ENCODE peak calls at places on chromosomes 3 and 15, in four cellular contexts. One of them, this sample, is unnamed.

GRCh38 chr3:188769833-188770232 is 401.9 kb upstream of the TPRG1 start:
- DNase-seq in colonic mucosa: no peak
- DNase-seq in RWPE1: no peak
- DNase-seq in memory B cell: no peak
- DNase-seq in this sample: no peak

GRCh38 chr3:48232734-48233133 is 8.2 kb upstream of the ZNF589 start:
- DNase-seq in memory B cell: peak; percentile 53
- DNase-seq in colonic mucosa: peak; percentile 66
- DNase-seq in RWPE1: peak; percentile 61
- DNase-seq in this sample: peak; percentile 60

GRCh38 chr3:44887101-44887500 is 12.7 kb downstream of the TGM4 start:
- DNase-seq in memory B cell: no peak
- DNase-seq in colonic mucosa: no peak
- DNase-seq in RWPE1: no peak
- DNase-seq in this sample: no peak

GRCh38 chr15:27865323-27865922 is 233.7 kb downstream of the OCA2 start:
- DNase-seq in RWPE1: no peak
- DNase-seq in memory B cell: no peak
- DNase-seq in colonic mucosa: no peak
- DNase-seq in this sample: no peak

GRCh38 chr3:76369170-76369569 is 583.8 kb upstream of the ZNF717 start:
- DNase-seq in colonic mucosa: no peak
- DNase-seq in RWPE1: peak; percentile 3
- DNase-seq in memory B cell: no peak
- DNase-seq in this sample: no peak

GRCh38 chr15:95995375-95996168 is 334.9 kb upstream of the NR2F2 start:
- DNase-seq in memory B cell: no peak
- DNase-seq in colonic mucosa: no peak
- DNase-seq in RWPE1: peak; percentile 17
- DNase-seq in this sample: no peak

GRCh38 chr3:113695818-113696645 is at the start of gene USF3:
- DNase-seq in colonic mucosa: peak; percentile 85
- DNase-seq in memory B cell: peak; percentile 77
- DNase-seq in RWPE1: peak; percentile 87
- DNase-seq in this sample: peak; percentile 84

GRCh38 chr3:72245183-72245811 is 460.3 kb upstream of the PROK2 start:
- DNase-seq in colonic mucosa: peak; percentile 37
- DNase-seq in memory B cell: no peak
- DNase-seq in RWPE1: no peak
- DNase-seq in this sample: no peak

GRCh38 chr3:95460274-95460673 is 1354.1 kb upstream of the EPHA6 start:
- DNase-seq in RWPE1: no peak
- DNase-seq in colonic mucosa: no peak
- DNase-seq in memory B cell: no peak
- DNase-seq in this sample: no peak

This sample was measured in ureter.